ENCODE peak calls at places on chromosomes 6 and 20, in four cellular contexts. One of them, this sample, is unnamed.

GRCh38 chr6:52519618-52520017 is 57.2 kb downstream of the TRAM2 start:
- DNase-seq in WTC11: no peak
- DNase-seq in HepG2: no peak
- DNase-seq in K562: no peak
- DNase-seq in this sample: no peak

GRCh38 chr6:5025911-5026819 is 22.3 kb upstream of the RPP40 start:
- DNase-seq in WTC11: peak; percentile 67
- DNase-seq in HepG2: peak; percentile 35
- DNase-seq in K562: peak; percentile 36
- DNase-seq in this sample: peak; percentile 63

GRCh38 chr6:91082311-91082803 is 495.5 kb upstream of the MAP3K7 start:
- DNase-seq in K562: no peak
- DNase-seq in WTC11: peak; percentile 27
- DNase-seq in HepG2: no peak
- DNase-seq in this sample: no peak

GRCh38 chr6:34709386-34709785 is 12.8 kb upstream of the ILRUN start:
- DNase-seq in K562: no peak
- DNase-seq in HepG2: no peak
- DNase-seq in WTC11: no peak
- DNase-seq in this sample: no peak

GRCh38 chr20:45036044-45036755 is 64.7 kb downstream of the KCNS1 start:
- DNase-seq in HepG2: peak; percentile 23
- DNase-seq in WTC11: no peak
- DNase-seq in K562: no peak
- DNase-seq in this sample: no peak

GRCh38 chr20:20019123-20019522 is 2.0 kb downstream of the NAA20 start:
- DNase-seq in K562: no peak
- DNase-seq in HepG2: no peak
- DNase-seq in WTC11: no peak
- DNase-seq in this sample: no peak

GRCh38 chr20:16412896-16413295 is 160.4 kb downstream of the KIF16B start:
- DNase-seq in HepG2: no peak
- DNase-seq in WTC11: no peak
- DNase-seq in K562: no peak
- DNase-seq in this sample: no peak

GRCh38 chr6:35477551-35478179 is 9.5 kb downstream of the RPL10A start:
- DNase-seq in HepG2: no peak
- DNase-seq in WTC11: no peak
- DNase-seq in K562: no peak
- DNase-seq in this sample: no peak

GRCh38 chr6:77456531-77457248 is 6.6 kb downstream of the HTR1B start:
- DNase-seq in WTC11: no peak
- DNase-seq in K562: no peak
- DNase-seq in HepG2: peak; percentile 12
- DNase-seq in this sample: no peak

DNA sequence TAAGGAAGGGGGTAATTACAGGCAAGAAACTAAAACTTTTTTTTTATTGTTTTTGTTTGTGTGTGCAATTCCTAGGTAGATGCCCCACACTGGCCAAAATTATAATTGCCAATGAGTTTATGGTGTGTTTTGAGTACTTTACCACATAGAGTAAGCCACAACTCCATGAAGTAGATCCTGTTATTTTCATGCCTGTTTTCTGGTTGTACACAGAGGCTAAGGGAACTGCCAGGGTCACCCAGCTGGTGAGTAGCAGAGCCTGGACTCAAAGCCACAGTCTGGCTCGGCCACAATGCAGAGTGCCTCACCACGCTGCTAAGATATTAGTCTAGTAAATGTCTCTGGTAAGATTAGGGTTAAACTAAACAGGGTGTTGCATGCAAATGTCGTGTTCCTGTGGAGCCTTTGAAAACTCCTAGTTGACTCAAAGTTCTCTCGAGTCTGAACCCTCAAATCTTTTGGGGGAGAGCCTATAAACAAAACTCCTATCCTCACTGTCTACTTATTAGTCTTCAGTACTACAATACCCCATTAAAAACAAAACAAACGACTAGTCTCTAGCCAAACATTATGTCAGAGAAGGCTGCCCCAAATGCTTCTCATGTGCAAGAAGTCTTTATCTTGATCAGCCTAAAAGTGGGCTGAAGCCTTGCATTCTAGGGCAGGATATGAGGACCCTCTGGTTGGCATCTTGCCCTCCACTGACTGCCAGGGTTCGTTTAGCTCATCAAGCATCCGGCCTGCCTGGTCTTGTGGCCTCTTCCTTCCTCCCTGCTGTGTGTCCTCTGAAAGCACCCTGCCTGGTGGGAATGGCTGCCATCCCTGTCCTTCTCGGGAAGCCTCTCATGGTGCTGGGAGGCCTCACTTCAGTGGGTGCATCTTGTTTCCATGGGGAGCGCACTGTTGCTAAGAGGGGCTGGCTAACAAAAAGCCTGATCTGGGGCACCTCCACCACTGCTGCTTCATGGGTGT is 4.2 kb downstream of the DUSP22 start:
- DNase-seq in HepG2: no peak
- DNase-seq in WTC11: no peak
- DNase-seq in K562: no peak
- DNase-seq in this sample: no peak
- TF ChIP-seq ELF4 in HepG2: no peak
- TF ChIP-seq ELF4 in WTC11: no peak
- TF ChIP-seq ELF4 in K562: no peak
- TF ChIP-seq ELF4 in this sample: no peak

DNA sequence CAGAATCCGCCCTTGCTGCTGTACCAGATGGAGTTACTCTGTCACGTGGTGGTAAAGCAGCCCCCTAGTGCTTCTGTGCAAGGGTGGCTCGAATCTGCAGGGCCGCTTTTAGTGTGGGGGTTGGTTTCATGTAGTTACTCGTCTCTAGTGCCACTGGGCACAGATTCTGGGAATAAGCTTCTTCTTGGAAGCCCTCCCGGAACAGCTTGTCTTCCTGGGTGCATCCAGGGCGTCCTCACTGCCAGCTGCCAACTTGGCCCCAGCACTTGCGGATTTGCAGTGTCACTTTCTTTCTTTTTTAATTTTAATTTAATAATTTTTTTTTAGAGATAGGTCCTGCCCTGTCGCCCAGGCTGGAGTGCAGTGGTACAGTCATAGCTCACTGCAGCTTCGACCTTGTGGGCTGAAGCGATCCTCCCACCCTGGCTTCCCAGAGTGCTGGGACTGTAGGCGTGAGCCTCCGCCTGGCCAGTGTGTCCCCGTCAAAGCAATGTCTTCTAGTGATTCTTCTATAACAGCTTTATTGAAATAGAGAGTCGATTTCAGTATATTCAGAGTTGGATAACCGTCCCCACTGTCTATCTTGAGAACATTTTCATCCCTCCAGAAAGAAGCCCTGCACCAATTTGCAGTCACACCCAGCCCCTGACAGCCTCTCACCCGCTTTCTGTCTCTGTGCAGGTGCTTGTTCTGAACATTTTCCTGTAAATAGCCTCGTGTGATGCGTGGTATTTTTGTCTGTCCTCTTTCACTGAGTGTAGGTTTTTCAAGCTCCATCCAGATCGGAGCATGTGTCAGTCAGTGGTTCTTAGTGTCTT is 25.9 kb downstream of the PYGB start:
- DNase-seq in K562: no peak
- DNase-seq in HepG2: no peak
- DNase-seq in WTC11: peak; percentile 2
- DNase-seq in this sample: no peak
- TF ChIP-seq ELF4 in K562: no peak
- TF ChIP-seq ELF4 in HepG2: no peak
- TF ChIP-seq ELF4 in WTC11: no peak
- TF ChIP-seq ELF4 in this sample: no peak

GRCh38 chr6:107656883-107657282 is 167.0 kb downstream of the SOBP start:
- DNase-seq in HepG2: no peak
- DNase-seq in K562: no peak
- DNase-seq in WTC11: no peak
- DNase-seq in this sample: no peak

GRCh38 chr6:107656381-107656780 is 166.5 kb downstream of the SOBP start:
- DNase-seq in WTC11: no peak
- DNase-seq in HepG2: no peak
- DNase-seq in K562: no peak
- DNase-seq in this sample: no peak

GRCh38 chr6:107658920-107659879 is 164.9 kb downstream of the SCML4 start:
- DNase-seq in K562: no peak
- DNase-seq in HepG2: peak; percentile 44
- DNase-seq in WTC11: no peak
- DNase-seq in this sample: no peak

GRCh38 chr6:107657373-107657754 is 166.7 kb downstream of the SCML4 start:
- DNase-seq in WTC11: no peak
- DNase-seq in K562: no peak
- DNase-seq in HepG2: no peak
- DNase-seq in this sample: no peak

DNA sequence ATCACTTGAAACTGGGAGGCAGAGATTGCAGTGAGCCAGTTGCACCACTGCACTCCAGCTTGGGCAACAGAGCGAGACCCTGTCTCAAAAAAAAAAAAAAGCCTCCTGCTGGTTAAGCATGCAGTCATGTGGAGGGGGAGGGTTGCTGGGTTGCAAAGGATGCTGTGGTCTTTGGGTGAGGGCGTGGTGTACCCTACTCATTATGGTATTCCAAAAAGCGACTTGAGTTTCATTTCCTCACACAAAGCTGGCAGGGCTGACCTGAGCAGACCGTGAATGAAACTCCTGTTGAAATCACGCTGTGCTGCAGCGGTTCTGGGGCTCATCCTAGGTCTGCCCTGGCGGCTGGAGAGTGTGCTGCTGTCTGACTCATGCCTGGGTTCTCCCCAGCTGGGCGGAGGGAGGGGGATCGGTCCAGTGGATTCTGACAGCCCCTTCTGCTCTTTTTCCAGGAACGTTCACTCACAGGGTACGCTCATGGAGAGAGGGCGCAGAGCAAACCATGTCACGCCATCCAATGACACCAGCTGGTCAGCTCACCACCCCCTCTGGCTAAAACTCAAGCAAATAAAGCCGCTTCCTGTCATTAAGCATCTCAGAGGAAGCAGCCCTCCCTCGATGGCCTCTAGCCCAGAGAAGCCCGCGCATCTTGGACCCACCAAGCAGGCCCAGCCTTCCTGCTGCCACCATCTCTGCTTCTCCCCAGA is 166.2 kb downstream of the SCML4 start:
- DNase-seq in K562: no peak
- DNase-seq in WTC11: no peak
- DNase-seq in HepG2: no peak
- DNase-seq in this sample: no peak
- TF ChIP-seq ELF4 in K562: no peak
- TF ChIP-seq ELF4 in WTC11: no peak
- TF ChIP-seq ELF4 in HepG2: no peak
- TF ChIP-seq ELF4 in this sample: no peak

GRCh38 chr20:47795214-47795667 is 10.0 kb upstream of the SULF2 start:
- DNase-seq in K562: no peak
- DNase-seq in HepG2: no peak
- DNase-seq in WTC11: no peak
- DNase-seq in this sample: no peak
- TF ChIP-seq ELF4 in K562: no peak
- TF ChIP-seq ELF4 in HepG2: no peak
- TF ChIP-seq ELF4 in WTC11: no peak
- TF ChIP-seq ELF4 in this sample: no peak

GRCh38 chr20:36642136-36642535 is 3.9 kb downstream of the SLA2 start:
- DNase-seq in K562: no peak
- DNase-seq in WTC11: no peak
- DNase-seq in HepG2: no peak
- DNase-seq in this sample: no peak

GRCh38 chr20:36644713-36645109 is 1.3 kb downstream of the SLA2 start:
- DNase-seq in K562: no peak
- DNase-seq in HepG2: no peak
- DNase-seq in WTC11: no peak
- DNase-seq in this sample: no peak

GRCh38 chr20:36645998-36646397 is at the start of gene SLA2:
- DNase-seq in K562: no peak
- DNase-seq in WTC11: no peak
- DNase-seq in HepG2: no peak
- DNase-seq in this sample: no peak

GRCh38 chr20:36645353-36645752 is 643 bp downstream of the SLA2 start:
- DNase-seq in K562: no peak
- DNase-seq in WTC11: no peak
- DNase-seq in HepG2: no peak
- DNase-seq in this sample: no peak

DNA sequence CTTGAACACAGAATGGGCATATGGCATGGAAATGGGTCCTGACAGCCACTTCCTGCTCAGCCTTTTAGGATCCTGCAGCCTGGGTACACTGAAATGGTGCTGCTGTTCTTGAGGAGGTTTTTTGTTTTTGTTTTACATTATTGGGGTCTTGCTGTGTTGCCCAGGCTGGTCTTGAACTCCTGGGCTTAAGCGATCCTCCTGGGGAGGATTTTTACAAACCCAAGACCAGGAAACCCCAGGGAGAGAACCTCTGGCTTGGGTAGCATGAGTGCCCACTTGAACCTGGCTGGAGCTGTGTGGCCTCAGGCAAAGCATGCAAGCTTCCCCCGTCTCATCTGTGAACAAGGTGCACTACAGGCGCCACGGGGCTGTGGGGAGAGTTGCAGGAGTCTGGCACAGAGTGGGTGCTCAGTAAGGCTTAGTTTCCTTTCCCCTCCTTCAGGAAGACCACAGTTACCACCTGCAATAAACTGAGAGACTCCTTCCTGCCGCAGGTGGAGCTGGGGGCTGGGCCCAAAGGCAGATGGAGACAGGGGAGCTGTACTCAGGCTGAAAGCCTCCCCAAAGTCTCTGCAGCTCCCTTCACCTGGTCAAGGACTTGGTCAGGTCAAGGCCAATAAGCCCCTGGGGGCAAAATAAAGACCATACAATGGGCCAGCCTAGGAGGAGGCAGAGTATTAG is 1.8 kb downstream of the SLA2 start:
- DNase-seq in HepG2: no peak
- DNase-seq in K562: no peak
- DNase-seq in WTC11: no peak
- DNase-seq in this sample: no peak
- TF ChIP-seq ELF4 in HepG2: no peak
- TF ChIP-seq ELF4 in K562: no peak
- TF ChIP-seq ELF4 in WTC11: no peak
- TF ChIP-seq ELF4 in this sample: no peak